ENCODE peak calls at places on chromosomes 7 and 10, in nine cellular contexts. Y is colonic mucosa; C is fibroblast of lung; Q is spleen; N is Peyer's patch; H is CD8-positive, alpha-beta T cell; K is HAP-1; J is heart right ventricle; V is GM23338. I is an unnamed sample. For H3K4me1, the result is how much of the 10 kb centered on the place peaks cover.

GRCh38 chr10:96747734-96748550 is 27.6 kb upstream of the PIK3AP1 start:
- DNase-seq in Y (peak), C (no peak), Q (no peak), N (peak), H (no peak), K (no peak), J (no peak), V (no peak), I (no peak)

GRCh38 chr7:126819197-126819484 is 433.6 kb downstream of the GRM8 start:
- DNase-seq in Y (no peak), C (no peak), Q (no peak), N (no peak), H (no peak), K (no peak), J (no peak), V (no peak), I (no peak)

GRCh38 chr7:31051598-31052503 is at the start of gene ADCYAP1R1:
- DNase-seq in Y (no peak), C (no peak), Q (no peak), N (no peak), H (no peak), K (no peak), J (peak), V (peak), I (peak)

GRCh38 chr7:96061844-96062243 is 260.1 kb downstream of the SLC25A13 start:
- DNase-seq in Y (no peak), C (no peak), Q (no peak), N (no peak), H (no peak), K (peak), J (no peak), V (no peak), I (no peak)

GRCh38 chr10:70804424-70804814 is 11.3 kb upstream of the SGPL1 start:
- DNase-seq in Y (no peak), C (peak), Q (no peak), N (no peak), H (no peak), K (no peak), J (no peak), V (no peak), I (no peak)

GRCh38 chr7:31458203-31458602 is 55.7 kb upstream of the ITPRID1 start:
- DNase-seq in Y (no peak), C (no peak), Q (no peak), N (no peak), H (no peak), K (no peak), J (no peak), V (peak), I (no peak)

GRCh38 chr7:47600199-47601118 is 18.5 kb upstream of the TNS3 start:
- DNase-seq in Y (no peak), C (peak), Q (no peak), N (peak), H (no peak), K (no peak), J (no peak), V (no peak), I (no peak)

GRCh38 chr10:101512741-101513140 is 75.3 kb downstream of the POLL start:
- DNase-seq in Y (no peak), C (peak), Q (no peak), N (no peak), H (no peak), K (no peak), J (no peak), V (no peak), I (no peak)

GRCh38 chr10:127041561-127041960 is 136.3 kb downstream of the DOCK1 start:
- DNase-seq in Y (peak), C (peak), Q (no peak), N (no peak), H (no peak), K (no peak), J (no peak), V (no peak), I (no peak)

GRCh38 chr10:5608608-5609270 is 57.7 kb downstream of the ASB13 start:
- DNase-seq in Y (no peak), C (no peak), Q (no peak), N (no peak), H (no peak), K (no peak), J (no peak), V (no peak), I (peak)

GRCh38 chr7:128963327-128963757 is 25.6 kb downstream of the IRF5 start:
- DNase-seq in Y (no peak), C (peak), Q (no peak), N (peak), H (no peak), K (no peak), J (no peak), V (no peak), I (no peak)

GRCh38 chr10:79299397-79300370 is 47.6 kb upstream of the PPIF start:
- DNase-seq in Y (no peak), C (peak), Q (no peak), N (no peak), H (no peak), K (no peak), J (no peak), V (no peak), I (peak)

GRCh38 chr7:137953692-137954470 is 48.0 kb downstream of the CREB3L2 start:
- DNase-seq in Y (peak), C (peak), Q (no peak), N (no peak), H (no peak), K (peak), J (no peak), V (peak), I (no peak)

GRCh38 chr7:104900525-104900924 is 113.5 kb upstream of the KMT2E start:
- DNase-seq in Y (no peak), C (no peak), Q (no peak), N (no peak), H (no peak), K (peak), J (no peak), V (no peak), I (no peak)

GRCh38 chr7:31688990-31689389 is 2.0 kb downstream of the PPP1R17 start:
- DNase-seq in Y (no peak), C (no peak), Q (no peak), N (no peak), H (no peak), K (no peak), J (no peak), V (no peak), I (no peak)

GRCh38 chr10:62083413-62083794 is 181.9 kb downstream of the ARID5B start:
- DNase-seq in Y (no peak), C (peak), Q (no peak), N (no peak), H (no peak), K (peak), J (peak), V (no peak), I (no peak)

GRCh38 chr7:81690251-81690650 is 79.6 kb downstream of the HGF start:
- DNase-seq in Y (no peak), C (peak), Q (no peak), N (no peak), H (no peak), K (peak), J (no peak), V (peak), I (no peak)

GRCh38 chr10:118764195-118764594 is 9.4 kb upstream of the CACUL1 start:
- DNase-seq in Y (no peak), C (no peak), Q (no peak), N (no peak), H (no peak), K (no peak), J (no peak), V (no peak), I (no peak)

GRCh38 chr10:31290386-31290785 is 28.6 kb upstream of the ZEB1 start:
- DNase-seq in Y (no peak), C (no peak), Q (no peak), N (no peak), H (no peak), K (no peak), J (no peak), V (no peak), I (no peak)

GRCh38 chr7:30598121-30598876 is 3.6 kb downstream of the GARS1 start:
- DNase-seq in Y (no peak), C (peak), Q (no peak), N (no peak), H (no peak), K (no peak), J (no peak), V (peak), I (no peak)

GRCh38 chr10:122703483-122704448 is 4.1 kb upstream of the C10orf120 start:
- DNase-seq in Y (peak), C (peak), Q (peak), N (peak), H (no peak), K (peak), J (peak), V (peak), I (peak)

GRCh38 chr7:2012981-2013380 is 219.8 kb downstream of the MAD1L1 start:
- DNase-seq in Y (no peak), C (peak), Q (peak), N (no peak), H (no peak), K (no peak), J (no peak), V (no peak), I (peak)

GRCh38 chr7:142553216-142553615 is 196.1 kb upstream of the PRSS1 start:
- DNase-seq in Y (no peak), C (peak), Q (no peak), N (no peak), H (no peak), K (no peak), J (no peak), V (no peak), I (no peak)

GRCh38 chr10:83374741-83375140 is 764.6 kb upstream of the GHITM start:
- DNase-seq in Y (no peak), C (no peak), Q (no peak), N (no peak), H (no peak), K (no peak), J (no peak), V (no peak), I (no peak)

GRCh38 chr7:154881046-154881445 is 121.9 kb downstream of the PAXIP1 start:
- DNase-seq in Y (no peak), C (no peak), Q (no peak), N (no peak), H (no peak), K (no peak), J (no peak), V (no peak), I (no peak)

GRCh38 chr10:81403451-81403850 is 471.5 kb upstream of the NRG3 start:
- DNase-seq in Y (no peak), C (no peak), Q (no peak), N (no peak), H (no peak), K (no peak), J (no peak), V (no peak), I (no peak)

GRCh38 chr10:31099664-31100063 is 68.0 kb upstream of the ZNF438 start:
- DNase-seq in Y (peak), C (peak), Q (no peak), N (no peak), H (no peak), K (no peak), J (no peak), V (no peak), I (no peak)

GRCh38 chr10:11687779-11688447 is 54.3 kb upstream of the ECHDC3 start:
- DNase-seq in Y (peak), C (no peak), Q (no peak), N (no peak), H (no peak), K (no peak), J (no peak), V (no peak), I (no peak)

GRCh38 chr7:103613655-103614642 is 167.9 kb upstream of the SLC26A5 start:
- DNase-seq in Y (no peak), C (no peak), Q (no peak), N (no peak), H (no peak), K (peak), J (no peak), V (peak), I (no peak)

GRCh38 chr7:92634125-92634710 is 44.0 kb upstream of the FAM133B start:
- DNase-seq in Y (no peak), C (peak), Q (no peak), N (no peak), H (no peak), K (no peak), J (no peak), V (no peak), I (no peak)

GRCh38 chr10:132499367-132499685 is 38.3 kb upstream of the INPP5A start:
- DNase-seq in Y (no peak), C (no peak), Q (peak), N (no peak), H (no peak), K (no peak), J (no peak), V (no peak), I (no peak)

GRCh38 chr10:93701903-93702277 is 502 bp downstream of the FRA10AC1 start:
- DNase-seq in Y (peak), C (peak), Q (no peak), N (no peak), H (no peak), K (no peak), J (no peak), V (peak), I (no peak)

GRCh38 chr7:7051221-7051877 is 131.0 kb upstream of the C1GALT1 start:
- DNase-seq in Y (peak), C (no peak), Q (no peak), N (no peak), H (no peak), K (no peak), J (no peak), V (no peak), I (no peak)

GRCh38 chr10:114635101-114635500 is 23.0 kb downstream of the ABLIM1 start:
- DNase-seq in Y (no peak), C (peak), Q (no peak), N (no peak), H (no peak), K (peak), J (no peak), V (no peak), I (no peak)

GRCh38 chr10:71868192-71868697 is 17.2 kb upstream of the PSAP start:
- DNase-seq in Y (peak), C (peak), Q (peak), N (peak), H (no peak), K (no peak), J (peak), V (no peak), I (peak)

GRCh38 chr10:7482992-7483391 is 72.2 kb upstream of the SFMBT2 start:
- DNase-seq in Y (no peak), C (no peak), Q (no peak), N (no peak), H (no peak), K (no peak), J (no peak), V (no peak), I (no peak)
- H3K4me1 ChIP-seq in Y (under half), C (under half), Q (under half), N (under half), H (half or more), K (under half), J (under half), V (under half), I (under half)

GRCh38 chr10:29731760-29732159 is 97.0 kb upstream of the SVIL start:
- DNase-seq in Y (peak), C (peak), Q (no peak), N (no peak), H (no peak), K (no peak), J (no peak), V (peak), I (no peak)

GRCh38 chr10:29733323-29733722 is 98.6 kb upstream of the SVIL start:
- DNase-seq in Y (no peak), C (no peak), Q (no peak), N (no peak), H (no peak), K (no peak), J (no peak), V (no peak), I (no peak)

GRCh38 chr10:29734640-29734979 is 99.8 kb upstream of the SVIL start:
- DNase-seq in Y (peak), C (no peak), Q (no peak), N (no peak), H (no peak), K (no peak), J (no peak), V (no peak), I (no peak)

GRCh38 chr10:29730969-29731368 is 96.2 kb upstream of the SVIL start:
- DNase-seq in Y (no peak), C (no peak), Q (no peak), N (no peak), H (no peak), K (no peak), J (no peak), V (no peak), I (no peak)

DNA sequence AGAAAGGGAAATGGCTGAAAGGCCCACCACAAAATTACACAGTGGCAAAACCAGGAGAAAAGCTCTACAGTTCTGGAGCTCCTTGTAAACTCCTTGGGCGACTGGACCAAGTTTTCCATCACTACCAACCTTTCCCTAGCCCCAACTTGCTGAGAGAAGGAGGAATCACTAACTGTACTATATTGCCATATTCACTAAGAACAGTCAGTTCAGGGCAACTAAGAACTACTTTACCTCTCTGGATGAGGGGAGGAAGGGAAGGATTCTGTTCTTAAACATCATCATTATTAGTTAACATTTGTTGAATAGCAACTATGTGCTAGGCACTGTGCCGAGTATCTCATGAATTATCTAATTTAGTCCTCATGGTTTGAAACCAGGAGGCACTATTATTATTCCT is 98.1 kb upstream of the SVIL start:
- DNase-seq in Y (no peak), C (no peak), Q (no peak), N (no peak), H (no peak), K (no peak), J (no peak), V (no peak), I (no peak)
- H3K4me3 ChIP-seq in Y (no peak), C (no peak), Q (no peak), N (no peak), H (no peak), K (no peak), J (no peak), V (no peak), I (peak)

GRCh38 chr10:102712089-102712488 is 2.1 kb downstream of the ARL3 start:
- DNase-seq in Y (no peak), C (no peak), Q (no peak), N (no peak), H (no peak), K (no peak), J (no peak), V (no peak), I (no peak)
- H3K4me1 ChIP-seq in Y (under half), C (under half), Q (under half), N (under half), H (under half), K (under half), J (under half), V (under half), I (under half)

GRCh38 chr10:58647366-58647765 is 134.7 kb downstream of the BICC1 start:
- DNase-seq in Y (no peak), C (peak), Q (no peak), N (no peak), H (no peak), K (no peak), J (no peak), V (no peak), I (no peak)

GRCh38 chr10:58644311-58644710 is 131.6 kb downstream of the BICC1 start:
- DNase-seq in Y (no peak), C (no peak), Q (no peak), N (no peak), H (no peak), K (no peak), J (no peak), V (no peak), I (no peak)

GRCh38 chr10:58651040-58651439 is 138.4 kb downstream of the BICC1 start:
- DNase-seq in Y (no peak), C (peak), Q (no peak), N (no peak), H (no peak), K (peak), J (peak), V (no peak), I (no peak)

GRCh38 chr10:58645762-58646161 is 133.1 kb downstream of the BICC1 start:
- DNase-seq in Y (no peak), C (peak), Q (no peak), N (no peak), H (no peak), K (no peak), J (no peak), V (no peak), I (no peak)

DNA sequence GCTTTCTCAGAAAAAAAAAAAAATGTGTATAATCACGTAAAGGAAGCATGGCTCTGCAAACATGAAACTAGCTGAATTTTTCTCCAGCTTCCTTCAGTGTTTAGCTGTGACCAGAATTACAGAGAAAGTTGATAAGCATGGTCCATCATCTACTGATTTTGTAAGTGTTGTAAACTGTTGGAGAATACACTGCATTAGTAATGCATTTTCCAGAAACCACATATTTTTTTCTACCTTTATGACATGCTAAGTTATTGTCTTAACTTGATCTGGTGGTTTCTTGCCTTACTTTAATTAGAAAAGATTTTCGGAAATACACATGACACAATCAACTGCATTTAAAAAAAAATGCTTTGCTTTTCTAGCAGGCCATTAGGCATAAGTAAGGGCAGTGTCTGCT is 135.1 kb downstream of the BICC1 start:
- DNase-seq in Y (no peak), C (peak), Q (no peak), N (no peak), H (no peak), K (no peak), J (no peak), V (no peak), I (no peak)
- H3K4me3 ChIP-seq in Y (no peak), C (no peak), Q (no peak), N (no peak), H (no peak), K (no peak), J (no peak), V (no peak), I (no peak)

GRCh38 chr7:100157334-100158228 is 942 bp downstream of the TRAPPC14 start:
- DNase-seq in Y (no peak), C (peak), Q (peak), N (no peak), H (no peak), K (no peak), J (no peak), V (peak), I (peak)

GRCh38 chr7:100157069-100157333 is 1.5 kb downstream of the TRAPPC14 start:
- DNase-seq in Y (no peak), C (no peak), Q (peak), N (no peak), H (no peak), K (no peak), J (no peak), V (no peak), I (no peak)

GRCh38 chr7:100158229-100159098 is at the start of gene TRAPPC14:
- DNase-seq in Y (peak), C (peak), Q (peak), N (peak), H (peak), K (peak), J (peak), V (peak), I (peak)

GRCh38 chr7:100160067-100160466 is 1.5 kb upstream of the TRAPPC14 start:
- DNase-seq in Y (no peak), C (no peak), Q (no peak), N (no peak), H (no peak), K (no peak), J (no peak), V (no peak), I (no peak)

DNA sequence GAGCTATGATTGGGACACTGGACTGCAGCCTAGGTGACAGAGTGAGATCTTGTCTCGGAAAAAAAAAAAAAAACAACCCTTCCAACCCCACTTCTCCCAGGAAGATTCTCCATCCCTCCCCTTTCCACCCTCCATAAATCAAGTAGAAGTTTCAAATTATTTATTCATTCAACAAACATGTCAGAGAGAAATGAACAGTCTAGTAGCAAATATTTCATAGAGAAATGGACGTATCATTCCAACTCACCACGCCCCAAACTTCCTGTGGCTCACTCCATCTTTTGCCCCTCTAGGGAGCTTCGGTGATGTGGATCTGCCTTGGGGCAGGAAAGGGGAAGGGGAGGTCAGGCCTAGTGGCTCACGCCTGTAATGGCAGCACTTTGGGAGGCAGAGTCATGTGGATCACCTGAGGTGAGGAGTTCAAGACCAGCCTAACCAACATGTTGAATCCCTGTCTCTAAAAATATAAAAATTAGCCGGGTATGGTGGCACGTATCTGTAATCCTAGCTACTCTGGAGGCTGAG is 638 bp upstream of the TRAPPC14 start:
- DNase-seq in Y (no peak), C (no peak), Q (no peak), N (no peak), H (no peak), K (no peak), J (no peak), V (peak), I (no peak)
- H3K4me1 ChIP-seq in Y (under half), C (under half), Q (under half), N (under half), H (half or more), K (under half), J (under half), V (under half), I (under half)